ENCODE peak calls at places on chromosomes 6 and 20, in eight cellular contexts. V is BE2C, J is endothelial cell, X is HFFc6, C is psoas muscle, H is GM06990, I is AG04449, Y is AG09309. D is an unnamed sample.

GRCh38 chr6:163149535-163149848 is 265.0 kb upstream of the QKI start:
- DNase-seq in Y (no peak), H (no peak), X (no peak), V (no peak), I (no peak), C (no peak), J (no peak), D (no peak)

GRCh38 chr6:106967936-106968555 is 6.5 kb downstream of the CD24 start:
- DNase-seq in C (no peak), X (no peak), J (no peak), Y (no peak), H (no peak), I (no peak), V (no peak), D (no peak)

GRCh38 chr6:8082954-8083858 is 19.0 kb upstream of the BLOC1S5 start:
- DNase-seq in J (no peak), V (no peak), Y (peak; percentile 86), C (no peak), H (no peak), X (peak; percentile 96), I (peak; percentile 50), D (no peak)

GRCh38 chr20:41245086-41245707 is 72.3 kb downstream of the ZHX3 start:
- DNase-seq in X (no peak), J (no peak), H (peak; percentile 4), V (no peak), I (no peak), C (no peak), Y (no peak), D (no peak)

GRCh38 chr20:62363920-62364851 is 2.9 kb downstream of the LAMA5 start:
- DNase-seq in Y (no peak), C (peak; percentile 46), V (peak; percentile 51), J (no peak), I (no peak), H (no peak), X (no peak), D (peak; percentile 67)

GRCh38 chr6:150485559-150486517 is 113.8 kb upstream of the PLEKHG1 start:
- DNase-seq in J (peak; percentile 25), I (no peak), Y (no peak), H (no peak), X (no peak), V (no peak), C (no peak), D (no peak)

GRCh38 chr20:12528591-12529041 is 480.2 kb upstream of the SPTLC3 start:
- DNase-seq in J (no peak), X (no peak), V (peak; percentile 43), C (no peak), Y (no peak), I (no peak), H (no peak), D (peak; percentile 50)

GRCh38 chr6:169132361-169132895 is 121.2 kb downstream of the THBS2 start:
- DNase-seq in Y (no peak), C (no peak), H (no peak), X (no peak), I (no peak), V (no peak), J (no peak), D (no peak)

GRCh38 chr20:62299666-62300236 is 3.0 kb upstream of the ADRM1 start:
- DNase-seq in I (no peak), X (no peak), V (no peak), Y (no peak), J (no peak), H (no peak), C (no peak), D (no peak)

GRCh38 chr6:128822271-128822670 is 60.7 kb upstream of the LAMA2 start:
- DNase-seq in I (no peak), Y (no peak), J (no peak), H (no peak), C (no peak), V (no peak), X (no peak), D (no peak)

GRCh38 chr20:11168026-11168425 is 494.2 kb upstream of the JAG1 start:
- DNase-seq in C (no peak), V (no peak), Y (no peak), I (no peak), J (no peak), H (no peak), X (no peak), D (no peak)

GRCh38 chr6:19736066-19736465 is 101.1 kb upstream of the ID4 start:
- DNase-seq in X (no peak), V (no peak), Y (no peak), J (no peak), C (no peak), H (no peak), I (no peak), D (no peak)

GRCh38 chr6:119428647-119429046 is 79.1 kb upstream of the MAN1A1 start:
- DNase-seq in V (no peak), I (no peak), J (no peak), X (no peak), H (no peak), Y (no peak), C (no peak), D (no peak)

GRCh38 chr20:53622247-53623114 is 28.8 kb upstream of the ZNF217 start:
- DNase-seq in J (no peak), C (no peak), I (no peak), V (no peak), X (no peak), Y (no peak), H (peak; percentile 31), D (no peak)

GRCh38 chr20:63082308-63082938 is 75.7 kb upstream of the BHLHE23 start:
- DNase-seq in X (no peak), J (peak; percentile 79), I (no peak), V (peak; percentile 11), Y (no peak), H (no peak), C (no peak), D (peak; percentile 15)

GRCh38 chr6:24332306-24332705 is 25.6 kb downstream of the DCDC2 start:
- DNase-seq in I (no peak), H (no peak), Y (no peak), X (no peak), C (no peak), J (no peak), V (no peak), D (no peak)

GRCh38 chr20:36969478-36970186 is 18.1 kb upstream of the SAMHD1 start:
- DNase-seq in I (no peak), H (no peak), J (no peak), Y (no peak), V (no peak), C (no peak), X (no peak), D (no peak)

GRCh38 chr6:106275692-106276091 is 49.9 kb downstream of the ATG5 start:
- DNase-seq in Y (no peak), J (no peak), V (no peak), X (peak; percentile 50), C (no peak), H (no peak), I (no peak), D (no peak)

GRCh38 chr20:19815553-19815991 is 57.5 kb downstream of the RIN2 start:
- DNase-seq in V (no peak), J (no peak), H (peak; percentile 25), Y (peak; percentile 97), X (peak; percentile 98), I (peak; percentile 96), C (peak; percentile 33), D (no peak)
- TF ChIP-seq CTCF in V (no peak), J (no peak), H (no peak), Y (no peak), X (no peak), I (no peak), C (no peak), D (no peak)

GRCh38 chr6:43211960-43212359 is 17.3 kb downstream of the DNPH1 start:
- DNase-seq in X (no peak), V (no peak), I (no peak), J (no peak), H (no peak), C (no peak), Y (no peak), D (no peak)
- TF ChIP-seq CTCF in X (no peak), V (peak; percentile 32), I (no peak), J (no peak), H (no peak), C (no peak), Y (no peak), D (no peak)

DNA sequence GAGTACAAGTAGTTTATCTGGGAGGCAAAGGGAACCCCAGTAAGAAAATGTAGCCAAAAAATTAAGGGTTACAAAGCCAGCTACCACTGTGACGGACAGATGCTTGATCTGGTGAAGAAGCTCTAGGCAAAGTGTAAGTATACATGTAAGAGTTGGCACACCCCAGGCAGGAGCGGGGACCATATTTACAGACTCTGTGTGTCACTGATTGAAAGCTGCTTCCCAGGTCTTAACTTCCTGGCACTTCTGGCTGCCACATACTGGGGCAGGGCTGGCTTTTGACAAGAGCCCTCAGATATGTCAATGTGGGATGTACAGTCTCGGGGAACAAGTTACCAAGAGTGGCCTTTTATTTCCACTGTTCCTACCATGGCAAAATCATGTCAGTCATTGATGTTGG is 48.0 kb upstream of the BCLAF1 start:
- DNase-seq in H (no peak), Y (no peak), C (no peak), V (no peak), J (no peak), X (no peak), I (no peak), D (no peak)
- TF ChIP-seq CTCF in H (no peak), Y (no peak), C (no peak), V (no peak), J (no peak), X (no peak), I (no peak), D (no peak)

GRCh38 chr20:23148721-23149570 is 62.8 kb upstream of the CD93 start:
- DNase-seq in V (no peak), H (no peak), C (no peak), I (no peak), J (no peak), Y (no peak), X (peak; percentile 23), D (no peak)
- TF ChIP-seq CTCF in V (no peak), H (no peak), C (no peak), I (no peak), J (no peak), Y (no peak), X (no peak), D (no peak)

GRCh38 chr6:133512410-133513016 is 271.4 kb downstream of the EYA4 start:
- DNase-seq in H (peak; percentile 3), C (peak; percentile 26), V (peak; percentile 62), J (peak; percentile 52), X (peak; percentile 36), Y (peak; percentile 4), I (no peak), D (peak; percentile 68)
- TF ChIP-seq CTCF in H (peak; percentile 55), C (peak; percentile 54), V (peak; percentile 81), J (peak; percentile 32), X (peak; percentile 81), Y (peak; percentile 73), I (peak; percentile 67), D (peak; percentile 46)

GRCh38 chr6:42118162-42119001 is 24.0 kb downstream of the C6orf132 start:
- DNase-seq in C (peak; percentile 50), X (no peak), J (no peak), I (no peak), H (no peak), V (no peak), Y (no peak), D (no peak)
- TF ChIP-seq CTCF in C (no peak), X (no peak), J (no peak), I (no peak), H (no peak), V (no peak), Y (no peak), D (no peak)

D was measured in glutamatergic neuron.